ENCODE peak calls at places on chromosomes 7 and 10, in seven cellular contexts. W is testis, D is cardiac muscle cell, C is uterus, Z is IMR-90, O is HFFc6, P is AG04449. V is an unnamed sample.

GRCh38 chr7:135330088-135330487 is 96.5 kb downstream of the STRA8 start:
- DNase-seq in W (no peak), D (no peak), C (no peak), Z (no peak), O (no peak), P (no peak), V (no peak)

GRCh38 chr7:96729795-96730194 is 20.1 kb upstream of the SEM1 start:
- DNase-seq in W (no peak), D (no peak), C (no peak), Z (no peak), O (no peak), P (no peak), V (no peak)

GRCh38 chr7:19749658-19750057 is 23.8 kb downstream of the TMEM196 start:
- DNase-seq in W (no peak), D (no peak), C (no peak), Z (no peak), O (no peak), P (no peak), V (no peak)

GRCh38 chr10:69742928-69743602 is 58.6 kb upstream of the COL13A1 start:
- DNase-seq in W (peak), D (peak), C (no peak), Z (peak), O (no peak), P (no peak), V (no peak)

GRCh38 chr7:34471844-34472243 is 186.2 kb upstream of the NPSR1 start:
- DNase-seq in W (no peak), D (no peak), C (no peak), Z (no peak), O (no peak), P (no peak), V (no peak)

GRCh38 chr10:68096913-68097509 is 12.3 kb upstream of the MYPN start:
- DNase-seq in W (no peak), D (no peak), C (no peak), Z (peak), O (peak), P (peak), V (peak)

GRCh38 chr10:52652431-52653220 is 120.0 kb downstream of the MBL2 start:
- DNase-seq in W (no peak), D (no peak), C (no peak), Z (no peak), O (peak), P (no peak), V (no peak)

GRCh38 chr7:5375925-5376324 is 47.7 kb downstream of the TNRC18 start:
- DNase-seq in W (no peak), D (no peak), C (no peak), Z (no peak), O (no peak), P (no peak), V (no peak)

GRCh38 chr7:46322937-46323336 is 401.9 kb upstream of the IGFBP3 start:
- DNase-seq in W (no peak), D (no peak), C (no peak), Z (no peak), O (no peak), P (no peak), V (no peak)

GRCh38 chr7:104946338-104946737 is 67.7 kb upstream of the KMT2E start:
- DNase-seq in W (no peak), D (no peak), C (no peak), Z (no peak), O (no peak), P (no peak), V (no peak)

GRCh38 chr7:130695840-130696239 is 9.5 kb upstream of the TSGA13 start:
- DNase-seq in W (no peak), D (peak), C (no peak), Z (peak), O (peak), P (no peak), V (no peak)

GRCh38 chr10:114779803-114780609 is 41.6 kb upstream of the FHIP2A start:
- DNase-seq in W (no peak), D (no peak), C (no peak), Z (peak), O (peak), P (peak), V (peak)

GRCh38 chr10:1724921-1725320 is 12.4 kb downstream of the ADARB2 start:
- DNase-seq in W (no peak), D (no peak), C (no peak), Z (no peak), O (no peak), P (no peak), V (no peak)

GRCh38 chr10:121751191-121751760 is 153.0 kb upstream of the FGFR2 start:
- DNase-seq in W (no peak), D (no peak), C (no peak), Z (no peak), O (no peak), P (no peak), V (no peak)

GRCh38 chr7:14197280-14197679 is 207.8 kb upstream of the ETV1 start:
- DNase-seq in W (peak), D (peak), C (no peak), Z (no peak), O (no peak), P (no peak), V (no peak)

GRCh38 chr7:2507208-2507916 is 12.2 kb upstream of the LFNG start:
- DNase-seq in W (no peak), D (no peak), C (no peak), Z (no peak), O (no peak), P (no peak), V (no peak)

GRCh38 chr10:88150338-88150737 is 286.9 kb downstream of the PTEN start:
- DNase-seq in W (no peak), D (no peak), C (no peak), Z (peak), O (peak), P (no peak), V (no peak)

GRCh38 chr7:134996097-134996550 is 9.8 kb downstream of the AGBL3 start:
- DNase-seq in W (no peak), D (no peak), C (no peak), Z (peak), O (no peak), P (no peak), V (no peak)

GRCh38 chr10:818526-819220 is 112.8 kb downstream of the LARP4B start:
- DNase-seq in W (no peak), D (no peak), C (no peak), Z (no peak), O (no peak), P (no peak), V (no peak)

GRCh38 chr7:20307119-20307518 is 23.6 kb upstream of the ITGB8 start:
- DNase-seq in W (no peak), D (no peak), C (no peak), Z (peak), O (no peak), P (no peak), V (no peak)

GRCh38 chr7:68321076-68321639 is 1277.1 kb upstream of the AUTS2 start:
- DNase-seq in W (peak), D (peak), C (no peak), Z (no peak), O (no peak), P (no peak), V (no peak)

GRCh38 chr10:125261491-125262186 is 101.3 kb upstream of the CTBP2 start:
- DNase-seq in W (no peak), D (no peak), C (no peak), Z (no peak), O (no peak), P (no peak), V (no peak)

GRCh38 chr10:36313142-36313541 is 671.0 kb upstream of the FZD8 start:
- DNase-seq in W (no peak), D (no peak), C (no peak), Z (no peak), O (no peak), P (no peak), V (no peak)

GRCh38 chr7:69814421-69814962 is 216.2 kb downstream of the AUTS2 start:
- DNase-seq in W (peak), D (no peak), C (no peak), Z (no peak), O (no peak), P (peak), V (no peak)

GRCh38 chr10:18505719-18506118 is 145.7 kb downstream of the NSUN6 start:
- DNase-seq in W (no peak), D (no peak), C (no peak), Z (peak), O (no peak), P (no peak), V (no peak)

GRCh38 chr7:7183061-7183832 is 903 bp downstream of the C1GALT1 start:
- DNase-seq in W (peak), D (peak), C (peak), Z (no peak), O (peak), P (no peak), V (no peak)

DNA sequence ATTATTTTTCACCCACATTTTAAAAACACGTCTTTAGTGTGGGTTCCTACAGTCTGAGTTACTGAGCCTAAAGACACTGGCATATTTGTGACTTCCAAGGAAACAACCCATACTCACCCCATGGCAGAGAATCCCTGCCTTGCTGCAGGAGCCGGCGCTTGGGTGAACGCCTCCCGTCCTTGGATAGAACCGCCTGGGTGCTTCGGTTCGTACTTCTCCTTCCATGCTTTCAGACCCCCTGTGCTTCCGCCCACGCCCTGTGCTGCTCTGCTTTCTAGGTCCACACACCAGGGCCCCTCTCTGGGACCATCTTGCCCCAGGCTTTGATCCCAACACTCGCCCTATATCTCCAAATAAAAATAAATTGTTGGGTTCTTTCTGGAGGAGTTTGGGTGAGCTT is 125.8 kb downstream of the PTPRN2 start:
- DNase-seq in W (no peak), D (no peak), C (no peak), Z (no peak), O (no peak), P (no peak), V (no peak)
- TF ChIP-seq CTCF in W (no peak), D (no peak), C (no peak), Z (no peak), O (no peak), P (no peak), V (no peak)

GRCh38 chr7:47392241-47392759 is 189.6 kb downstream of the TNS3 start:
- DNase-seq in W (peak), D (no peak), C (peak), Z (peak), O (peak), P (no peak), V (no peak)
- TF ChIP-seq CTCF in W (peak), D (peak), C (peak), Z (peak), O (peak), P (peak), V (peak)

DNA sequence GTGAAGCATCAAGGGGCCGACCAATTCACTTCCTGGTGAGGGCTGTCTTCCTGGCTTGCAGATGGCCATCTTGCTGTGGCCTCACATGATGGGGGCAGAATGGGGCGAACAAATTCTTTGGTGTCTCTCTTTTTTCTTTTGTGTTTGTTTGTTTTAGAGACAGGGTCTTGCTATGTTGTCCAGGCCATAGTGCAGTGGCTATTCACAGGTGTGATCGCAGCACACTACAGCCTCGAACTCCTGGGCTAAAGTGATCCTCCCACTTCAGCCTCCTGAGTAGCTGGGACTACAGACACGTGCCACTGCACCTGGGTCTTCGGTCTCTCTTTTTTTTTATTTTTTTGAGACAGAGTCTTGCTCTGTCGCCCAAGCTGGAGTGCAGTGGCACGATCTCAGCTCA is 20.1 kb downstream of the NOLC1 start:
- DNase-seq in W (no peak), D (no peak), C (no peak), Z (no peak), O (no peak), P (no peak), V (no peak)
- TF ChIP-seq CTCF in W (no peak), D (no peak), C (no peak), Z (no peak), O (no peak), P (no peak), V (no peak)

GRCh38 chr7:156764016-156764669 is 123.6 kb downstream of the RNF32 start:
- DNase-seq in W (peak), D (peak), C (peak), Z (peak), O (peak), P (no peak), V (peak)
- TF ChIP-seq CTCF in W (peak), D (peak), C (peak), Z (peak), O (peak), P (peak), V (peak)

GRCh38 chr7:84091318-84091717 is 103.3 kb downstream of the SEMA3A start:
- DNase-seq in W (no peak), D (no peak), C (no peak), Z (no peak), O (no peak), P (no peak), V (no peak)
- TF ChIP-seq CTCF in W (no peak), D (no peak), C (no peak), Z (no peak), O (no peak), P (no peak), V (no peak)

V was measured in HFF-Myc.